ENCODE peak calls at places on chromosomes 1 and 21, in ten cellular contexts. E is NCI-H510A; L is NCI-H774; D is adrenal gland; P is fibroblast of villous mesenchyme; U is T-helper 2 cell; O is aorta; K is MM.1S; X is activated naive CD4-positive, alpha-beta T cell; T is ovary. W is an unnamed sample.

GRCh38 chr1:177966199-177966598 is 3.7 kb downstream of the SEC16B start:
- DNase-seq in E (no peak), L (no peak), D (no peak), P (peak), U (no peak), O (no peak), K (no peak), X (no peak), T (no peak), W (no peak)

GRCh38 chr1:27284425-27285287 is 37.3 kb upstream of the TMEM222 start:
- DNase-seq in E (peak), L (peak), D (peak), P (peak), U (peak), O (peak), K (peak), X (peak), T (peak), W (peak)

GRCh38 chr1:150551784-150552691 is 2.8 kb downstream of the ADAMTSL4 start:
- DNase-seq in E (no peak), L (no peak), D (peak), P (peak), U (no peak), O (peak), K (no peak), X (no peak), T (peak), W (no peak)

GRCh38 chr1:119868176-119868575 is 28.1 kb downstream of the ADAM30 start:
- DNase-seq in E (no peak), L (no peak), D (no peak), P (no peak), U (no peak), O (no peak), K (no peak), X (no peak), T (no peak), W (no peak)

GRCh38 chr1:44489481-44489880 is 84.4 kb downstream of the RNF220 start:
- DNase-seq in E (no peak), L (no peak), D (no peak), P (peak), U (no peak), O (no peak), K (no peak), X (no peak), T (no peak), W (no peak)

GRCh38 chr1:82160036-82160435 is 359.3 kb downstream of the ADGRL2 start:
- DNase-seq in E (no peak), L (no peak), D (no peak), P (no peak), U (no peak), O (no peak), K (no peak), X (no peak), T (no peak), W (no peak)

GRCh38 chr1:94316836-94317789 is 79.7 kb upstream of the ARHGAP29 start:
- DNase-seq in E (no peak), L (no peak), D (no peak), P (peak), U (no peak), O (no peak), K (no peak), X (no peak), T (no peak), W (no peak)

GRCh38 chr1:77513839-77514763 is 168.4 kb downstream of the ZZZ3 start:
- DNase-seq in E (no peak), L (no peak), D (no peak), P (peak), U (no peak), O (no peak), K (no peak), X (no peak), T (peak), W (no peak)

GRCh38 chr1:178495158-178495557 is 1.6 kb downstream of the CLEC20A start:
- DNase-seq in E (no peak), L (no peak), D (no peak), P (no peak), U (no peak), O (no peak), K (no peak), X (no peak), T (no peak), W (no peak)

GRCh38 chr1:167538657-167539056 is 14.9 kb downstream of the CREG1 start:
- DNase-seq in E (no peak), L (no peak), D (no peak), P (no peak), U (no peak), O (no peak), K (no peak), X (no peak), T (no peak), W (no peak)

GRCh38 chr1:22700121-22700520 is 10.5 kb upstream of the EPHB2 start:
- DNase-seq in E (no peak), L (no peak), D (no peak), P (no peak), U (no peak), O (no peak), K (no peak), X (no peak), T (no peak), W (no peak)

GRCh38 chr1:50419192-50419906 is 3.9 kb downstream of the DMRTA2 start:
- DNase-seq in E (no peak), L (no peak), D (no peak), P (no peak), U (no peak), O (peak), K (no peak), X (no peak), T (no peak), W (peak)

GRCh38 chr1:45752441-45753052 is 2.1 kb upstream of the IPP start:
- DNase-seq in E (no peak), L (no peak), D (no peak), P (peak), U (peak), O (no peak), K (peak), X (no peak), T (no peak), W (no peak)

GRCh38 chr1:206117151-206117948 is at the start of gene AVPR1B:
- DNase-seq in E (peak), L (peak), D (peak), P (peak), U (peak), O (peak), K (peak), X (no peak), T (no peak), W (peak)

GRCh38 chr21:17370750-17371325 is 142.0 kb upstream of the CXADR start:
- DNase-seq in E (no peak), L (no peak), D (no peak), P (no peak), U (no peak), O (no peak), K (no peak), X (no peak), T (no peak), W (no peak)

GRCh38 chr1:56838726-56839125 is 15.9 kb upstream of the C8A start:
- DNase-seq in E (no peak), L (no peak), D (no peak), P (peak), U (no peak), O (no peak), K (no peak), X (no peak), T (no peak), W (no peak)

GRCh38 chr21:35428041-35428400 is 378.9 kb upstream of the RUNX1 start:
- DNase-seq in E (no peak), L (no peak), D (no peak), P (peak), U (no peak), O (no peak), K (no peak), X (no peak), T (no peak), W (no peak)

GRCh38 chr1:4794020-4794780 is 139.8 kb downstream of the AJAP1 start:
- DNase-seq in E (no peak), L (no peak), D (no peak), P (no peak), U (no peak), O (no peak), K (no peak), X (no peak), T (no peak), W (peak)